ENCODE peak calls at places on chromosomes 5 and 9, in seven cellular contexts. X is lung; Q is upper lobe of left lung; L is CD8-positive, alpha-beta T cell; V is RWPE1; D is Peyer's patch; J is stimulated activated CD8-positive, alpha-beta memory T cell treated with anti-CD3 and anti-CD28 coated beads, Interleukin-4, amount 100 ng/mL, for 48 hours. K is an unnamed sample.

GRCh38 chr5:40401281-40401680 is 278.4 kb upstream of the PTGER4 start:
- DNase-seq in Q (no peak), V (no peak), J (no peak), L (no peak), D (no peak), X (no peak), K (no peak)

GRCh38 chr9:94644543-94644942 is 5.2 kb upstream of the FBP1 start:
- DNase-seq in J (no peak), X (no peak), L (no peak), D (no peak), V (no peak), Q (no peak), K (no peak)

GRCh38 chr9:90857855-90858254 is 56.2 kb downstream of the SYK start:
- DNase-seq in V (no peak), D (no peak), L (no peak), X (no peak), Q (no peak), J (no peak), K (no peak)

GRCh38 chr5:148995791-148996190 is 67.1 kb downstream of the SH3TC2 start:
- DNase-seq in D (no peak), L (no peak), Q (no peak), J (no peak), X (no peak), V (no peak), K (no peak)

GRCh38 chr9:37295796-37296195 is 126.7 kb upstream of the GRHPR start:
- DNase-seq in L (no peak), Q (no peak), X (no peak), D (no peak), J (no peak), V (no peak), K (no peak)

GRCh38 chr5:142063878-142064331 is 44.7 kb upstream of the NDFIP1 start:
- DNase-seq in L (peak; percentile 30), V (no peak), D (peak; percentile 47), Q (peak; percentile 23), X (no peak), J (peak; percentile 54), K (no peak)

GRCh38 chr5:133278318-133278717 is 226.5 kb downstream of the HSPA4 start:
- DNase-seq in V (no peak), J (no peak), Q (no peak), L (no peak), D (no peak), X (no peak), K (no peak)

GRCh38 chr9:130320697-130321080 is 55.1 kb downstream of the HMCN2 start:
- DNase-seq in L (no peak), J (no peak), X (no peak), Q (peak; percentile 27), D (no peak), V (peak; percentile 62), K (no peak)

GRCh38 chr5:158456756-158457155 is 597.8 kb upstream of the CLINT1 start:
- DNase-seq in X (no peak), V (peak; percentile 71), J (no peak), Q (peak; percentile 25), L (no peak), D (no peak), K (no peak)

GRCh38 chr9:94553029-94553938 is 1.6 kb upstream of the PCAT7 start:
- DNase-seq in Q (no peak), J (no peak), X (no peak), V (no peak), D (peak; percentile 77), L (no peak), K (no peak)

GRCh38 chr5:79025054-79025465 is 40.0 kb upstream of the ARSB start:
- DNase-seq in L (peak; percentile 47), X (peak; percentile 39), V (peak; percentile 72), Q (peak; percentile 31), D (peak; percentile 72), J (peak; percentile 76), K (peak; percentile 56)

GRCh38 chr9:567128-567745 is 274.3 kb upstream of the DMRT1 start:
- DNase-seq in J (no peak), D (no peak), X (no peak), L (no peak), Q (no peak), V (no peak), K (no peak)

GRCh38 chr9:74001382-74001781 is 495.8 kb upstream of the RORB start:
- DNase-seq in X (no peak), V (no peak), D (no peak), Q (no peak), L (no peak), J (no peak), K (no peak)

GRCh38 chr9:99357575-99357974 is 135.5 kb downstream of the SEC61B start:
- DNase-seq in L (no peak), D (no peak), J (no peak), X (no peak), Q (no peak), V (no peak), K (no peak)

GRCh38 chr9:33447404-33448158 is at the start of gene AQP3:
- DNase-seq in L (peak; percentile 76), V (peak; percentile 47), D (peak; percentile 90), Q (peak; percentile 69), X (peak; percentile 62), J (peak; percentile 73), K (peak; percentile 36)

GRCh38 chr5:80116465-80116864 is 81.3 kb downstream of the THBS4 start:
- DNase-seq in D (no peak), V (no peak), X (no peak), Q (no peak), L (no peak), J (no peak), K (no peak)

GRCh38 chr5:91906027-91906426 is 522.9 kb upstream of the ARRDC3 start:
- DNase-seq in L (no peak), J (no peak), Q (no peak), X (no peak), V (no peak), D (no peak), K (no peak)

K was measured in progenitor cell of endocrine pancreas.